ENCODE peak calls at places on chromosomes 4 and X, in four cellular contexts. R, V, N and C are unnamed samples.

GRCh38 chr4:6420972-6421371 is 51.4 kb downstream of the PPP2R2C start:
- DNase-seq in R (no peak), V (no peak), N (no peak), C (no peak)

GRCh38 chr4:15479913-15480185 is 10.2 kb downstream of the CC2D2A start:
- DNase-seq in R (peak), V (no peak), N (peak), C (peak)

GRCh38 chr4:96035727-96036126 is 195.8 kb downstream of the PDHA2 start:
- DNase-seq in R (no peak), V (no peak), N (no peak), C (no peak)

GRCh38 chrX:129652565-129653169 is 2.1 kb downstream of the APLN start:
- DNase-seq in R (no peak), V (no peak), N (no peak), C (no peak)

GRCh38 chr4:67635331-67635730 is 65.6 kb downstream of the UBA6 start:
- DNase-seq in R (no peak), V (no peak), N (no peak), C (no peak)

GRCh38 chrX:133415276-133416105 is at the start of gene GPC4:
- DNase-seq in R (no peak), V (peak), N (peak), C (peak)

GRCh38 chr4:119785963-119786362 is 157.4 kb upstream of the PDE5A start:
- DNase-seq in R (peak), V (no peak), N (peak), C (no peak)

GRCh38 chrX:38973327-38973726 is 172.1 kb downstream of the MID1IP1 start:
- DNase-seq in R (peak), V (no peak), N (no peak), C (no peak)

GRCh38 chr4:7299051-7299907 is 106.9 kb downstream of the SORCS2 start:
- DNase-seq in R (no peak), V (no peak), N (no peak), C (no peak)

GRCh38 chrX:109740076-109740809 is 7.2 kb upstream of the ACSL4 start:
- DNase-seq in R (peak), V (no peak), N (no peak), C (no peak)

GRCh38 chr4:158810487-158811215 is 41.8 kb downstream of the FNIP2 start:
- DNase-seq in R (peak), V (peak), N (peak), C (peak)

GRCh38 chrX:96551320-96551872 is 133.2 kb upstream of the DIAPH2 start:
- DNase-seq in R (no peak), V (no peak), N (no peak), C (no peak)

GRCh38 chrX:2691543-2692220 is 587 bp downstream of the CD99 start:
- DNase-seq in R (peak), V (peak), N (peak), C (peak)

GRCh38 chr4:15244354-15244753 is 183.5 kb upstream of the C1QTNF7 start:
- DNase-seq in R (peak), V (no peak), N (no peak), C (no peak)

GRCh38 chr4:174575436-174575835 is 53.1 kb upstream of the HPGD start:
- DNase-seq in R (no peak), V (no peak), N (no peak), C (no peak)